ENCODE peak calls at places on chromosomes 16 and 17, in ten cellular contexts. One of them, this sample, is unnamed.

GRCh38 chr17:29789186-29790170 is 140.6 kb downstream of the SSH2 start:
- DNase-seq in AG09309: no peak
- DNase-seq in EH: peak; percentile 33
- DNase-seq in activated T-helper 2 cell treated with anti-CD3 and anti-CD28 coated beads, Interferon-gamma antibody, Interleukin-2, Interleukin-4, amounts not matched to agents 10 μg/mL and 5 μg/mL and 100 μg/mL, durations not matched to agents 14 hours and 24 hours and 36 hours: no peak
- DNase-seq in activated T-helper 1 cell treated with anti-CD3 and anti-CD28 coated beads, Interleukin-12 subunit alpha, Interleukin-12 subunit beta, Interleukin-2, Interleukin-4 antibody, amounts not matched to agents 30 ng/mL and 10 ng/mL and 1 ng/mL, durations not matched to agents 14 hours and 24 hours and 36 hours: no peak
- DNase-seq in brain microvascular endothelial cell: no peak
- DNase-seq in AG08396: no peak
- DNase-seq in NAMALWA: no peak
- DNase-seq in NCI-H510A treated with DMSO at 0.1 percent for 48 hours: no peak
- DNase-seq in foreskin melanocyte: no peak
- DNase-seq in this sample: no peak

GRCh38 chr16:19127205-19127604 is 13.4 kb downstream of the ITPRIPL2 start:
- DNase-seq in activated T-helper 2 cell treated with anti-CD3 and anti-CD28 coated beads, Interferon-gamma antibody, Interleukin-2, Interleukin-4, amounts not matched to agents 10 μg/mL and 5 μg/mL and 100 μg/mL, durations not matched to agents 14 hours and 24 hours and 36 hours: no peak
- DNase-seq in activated T-helper 1 cell treated with anti-CD3 and anti-CD28 coated beads, Interleukin-12 subunit alpha, Interleukin-12 subunit beta, Interleukin-2, Interleukin-4 antibody, amounts not matched to agents 30 ng/mL and 10 ng/mL and 1 ng/mL, durations not matched to agents 14 hours and 24 hours and 36 hours: no peak
- DNase-seq in NCI-H510A treated with DMSO at 0.1 percent for 48 hours: no peak
- DNase-seq in EH: no peak
- DNase-seq in AG09309: no peak
- DNase-seq in brain microvascular endothelial cell: no peak
- DNase-seq in NAMALWA: no peak
- DNase-seq in AG08396: no peak
- DNase-seq in foreskin melanocyte: no peak
- DNase-seq in this sample: no peak

GRCh38 chr17:53142890-53143289 is 679.8 kb upstream of the KIF2B start:
- DNase-seq in NCI-H510A treated with DMSO at 0.1 percent for 48 hours: peak; percentile 53
- DNase-seq in NAMALWA: no peak
- DNase-seq in AG09309: no peak
- DNase-seq in EH: no peak
- DNase-seq in brain microvascular endothelial cell: no peak
- DNase-seq in activated T-helper 1 cell treated with anti-CD3 and anti-CD28 coated beads, Interleukin-12 subunit alpha, Interleukin-12 subunit beta, Interleukin-2, Interleukin-4 antibody, amounts not matched to agents 30 ng/mL and 10 ng/mL and 1 ng/mL, durations not matched to agents 14 hours and 24 hours and 36 hours: no peak
- DNase-seq in AG08396: no peak
- DNase-seq in activated T-helper 2 cell treated with anti-CD3 and anti-CD28 coated beads, Interferon-gamma antibody, Interleukin-2, Interleukin-4, amounts not matched to agents 10 μg/mL and 5 μg/mL and 100 μg/mL, durations not matched to agents 14 hours and 24 hours and 36 hours: no peak
- DNase-seq in foreskin melanocyte: peak; percentile 19
- DNase-seq in this sample: no peak

GRCh38 chr16:20897253-20897896 is 2.8 kb downstream of the DCUN1D3 start:
- DNase-seq in activated T-helper 2 cell treated with anti-CD3 and anti-CD28 coated beads, Interferon-gamma antibody, Interleukin-2, Interleukin-4, amounts not matched to agents 10 μg/mL and 5 μg/mL and 100 μg/mL, durations not matched to agents 14 hours and 24 hours and 36 hours: no peak
- DNase-seq in foreskin melanocyte: peak; percentile 30
- DNase-seq in NCI-H510A treated with DMSO at 0.1 percent for 48 hours: no peak
- DNase-seq in activated T-helper 1 cell treated with anti-CD3 and anti-CD28 coated beads, Interleukin-12 subunit alpha, Interleukin-12 subunit beta, Interleukin-2, Interleukin-4 antibody, amounts not matched to agents 30 ng/mL and 10 ng/mL and 1 ng/mL, durations not matched to agents 14 hours and 24 hours and 36 hours: no peak
- DNase-seq in NAMALWA: no peak
- DNase-seq in AG08396: peak; percentile 31
- DNase-seq in AG09309: no peak
- DNase-seq in EH: peak; percentile 48
- DNase-seq in brain microvascular endothelial cell: peak; percentile 36
- DNase-seq in this sample: no peak

GRCh38 chr17:52383493-52384100 is 225.1 kb upstream of the CA10 start:
- DNase-seq in NCI-H510A treated with DMSO at 0.1 percent for 48 hours: peak; percentile 87
- DNase-seq in foreskin melanocyte: peak; percentile 39
- DNase-seq in activated T-helper 1 cell treated with anti-CD3 and anti-CD28 coated beads, Interleukin-12 subunit alpha, Interleukin-12 subunit beta, Interleukin-2, Interleukin-4 antibody, amounts not matched to agents 30 ng/mL and 10 ng/mL and 1 ng/mL, durations not matched to agents 14 hours and 24 hours and 36 hours: no peak
- DNase-seq in NAMALWA: peak; percentile 69
- DNase-seq in AG09309: no peak
- DNase-seq in EH: no peak
- DNase-seq in brain microvascular endothelial cell: peak; percentile 11
- DNase-seq in AG08396: no peak
- DNase-seq in activated T-helper 2 cell treated with anti-CD3 and anti-CD28 coated beads, Interferon-gamma antibody, Interleukin-2, Interleukin-4, amounts not matched to agents 10 μg/mL and 5 μg/mL and 100 μg/mL, durations not matched to agents 14 hours and 24 hours and 36 hours: no peak
- DNase-seq in this sample: peak; percentile 19

GRCh38 chr17:37742114-37742761 is 2.6 kb downstream of the HNF1B start:
- DNase-seq in foreskin melanocyte: no peak
- DNase-seq in NAMALWA: no peak
- DNase-seq in activated T-helper 1 cell treated with anti-CD3 and anti-CD28 coated beads, Interleukin-12 subunit alpha, Interleukin-12 subunit beta, Interleukin-2, Interleukin-4 antibody, amounts not matched to agents 30 ng/mL and 10 ng/mL and 1 ng/mL, durations not matched to agents 14 hours and 24 hours and 36 hours: no peak
- DNase-seq in activated T-helper 2 cell treated with anti-CD3 and anti-CD28 coated beads, Interferon-gamma antibody, Interleukin-2, Interleukin-4, amounts not matched to agents 10 μg/mL and 5 μg/mL and 100 μg/mL, durations not matched to agents 14 hours and 24 hours and 36 hours: no peak
- DNase-seq in brain microvascular endothelial cell: no peak
- DNase-seq in AG09309: no peak
- DNase-seq in EH: peak; percentile 39
- DNase-seq in AG08396: peak; percentile 34
- DNase-seq in NCI-H510A treated with DMSO at 0.1 percent for 48 hours: peak; percentile 46
- DNase-seq in this sample: no peak

GRCh38 chr17:73991260-73991659 is 212.2 kb upstream of the RPL38 start:
- DNase-seq in AG09309: no peak
- DNase-seq in NAMALWA: no peak
- DNase-seq in activated T-helper 1 cell treated with anti-CD3 and anti-CD28 coated beads, Interleukin-12 subunit alpha, Interleukin-12 subunit beta, Interleukin-2, Interleukin-4 antibody, amounts not matched to agents 30 ng/mL and 10 ng/mL and 1 ng/mL, durations not matched to agents 14 hours and 24 hours and 36 hours: no peak
- DNase-seq in activated T-helper 2 cell treated with anti-CD3 and anti-CD28 coated beads, Interferon-gamma antibody, Interleukin-2, Interleukin-4, amounts not matched to agents 10 μg/mL and 5 μg/mL and 100 μg/mL, durations not matched to agents 14 hours and 24 hours and 36 hours: no peak
- DNase-seq in foreskin melanocyte: no peak
- DNase-seq in brain microvascular endothelial cell: no peak
- DNase-seq in EH: no peak
- DNase-seq in NCI-H510A treated with DMSO at 0.1 percent for 48 hours: peak; percentile 58
- DNase-seq in AG08396: no peak
- DNase-seq in this sample: no peak

GRCh38 chr16:81902025-81902424 is 109.2 kb downstream of the SDR42E1 start:
- DNase-seq in AG08396: no peak
- DNase-seq in brain microvascular endothelial cell: peak; percentile 40
- DNase-seq in NCI-H510A treated with DMSO at 0.1 percent for 48 hours: no peak
- DNase-seq in activated T-helper 1 cell treated with anti-CD3 and anti-CD28 coated beads, Interleukin-12 subunit alpha, Interleukin-12 subunit beta, Interleukin-2, Interleukin-4 antibody, amounts not matched to agents 30 ng/mL and 10 ng/mL and 1 ng/mL, durations not matched to agents 14 hours and 24 hours and 36 hours: no peak
- DNase-seq in NAMALWA: no peak
- DNase-seq in EH: no peak
- DNase-seq in foreskin melanocyte: no peak
- DNase-seq in activated T-helper 2 cell treated with anti-CD3 and anti-CD28 coated beads, Interferon-gamma antibody, Interleukin-2, Interleukin-4, amounts not matched to agents 10 μg/mL and 5 μg/mL and 100 μg/mL, durations not matched to agents 14 hours and 24 hours and 36 hours: no peak
- DNase-seq in AG09309: no peak
- DNase-seq in this sample: no peak

GRCh38 chr17:59914274-59914854 is 21.4 kb downstream of the RPS6KB1 start:
- DNase-seq in NAMALWA: peak; percentile 73
- DNase-seq in AG09309: no peak
- DNase-seq in activated T-helper 1 cell treated with anti-CD3 and anti-CD28 coated beads, Interleukin-12 subunit alpha, Interleukin-12 subunit beta, Interleukin-2, Interleukin-4 antibody, amounts not matched to agents 30 ng/mL and 10 ng/mL and 1 ng/mL, durations not matched to agents 14 hours and 24 hours and 36 hours: no peak
- DNase-seq in brain microvascular endothelial cell: no peak
- DNase-seq in activated T-helper 2 cell treated with anti-CD3 and anti-CD28 coated beads, Interferon-gamma antibody, Interleukin-2, Interleukin-4, amounts not matched to agents 10 μg/mL and 5 μg/mL and 100 μg/mL, durations not matched to agents 14 hours and 24 hours and 36 hours: no peak
- DNase-seq in EH: peak; percentile 61
- DNase-seq in NCI-H510A treated with DMSO at 0.1 percent for 48 hours: peak; percentile 87
- DNase-seq in AG08396: peak; percentile 53
- DNase-seq in foreskin melanocyte: peak; percentile 29
- DNase-seq in this sample: no peak

GRCh38 chr16:24731722-24732419 is 2.4 kb downstream of the TNRC6A start:
- DNase-seq in activated T-helper 2 cell treated with anti-CD3 and anti-CD28 coated beads, Interferon-gamma antibody, Interleukin-2, Interleukin-4, amounts not matched to agents 10 μg/mL and 5 μg/mL and 100 μg/mL, durations not matched to agents 14 hours and 24 hours and 36 hours: no peak
- DNase-seq in AG08396: no peak
- DNase-seq in activated T-helper 1 cell treated with anti-CD3 and anti-CD28 coated beads, Interleukin-12 subunit alpha, Interleukin-12 subunit beta, Interleukin-2, Interleukin-4 antibody, amounts not matched to agents 30 ng/mL and 10 ng/mL and 1 ng/mL, durations not matched to agents 14 hours and 24 hours and 36 hours: no peak
- DNase-seq in AG09309: no peak
- DNase-seq in EH: no peak
- DNase-seq in NCI-H510A treated with DMSO at 0.1 percent for 48 hours: no peak
- DNase-seq in brain microvascular endothelial cell: no peak
- DNase-seq in foreskin melanocyte: no peak
- DNase-seq in NAMALWA: no peak
- DNase-seq in this sample: no peak

GRCh38 chr17:6046431-6046830 is 23.7 kb upstream of the WSCD1 start:
- DNase-seq in NAMALWA: no peak
- DNase-seq in brain microvascular endothelial cell: no peak
- DNase-seq in AG08396: no peak
- DNase-seq in activated T-helper 1 cell treated with anti-CD3 and anti-CD28 coated beads, Interleukin-12 subunit alpha, Interleukin-12 subunit beta, Interleukin-2, Interleukin-4 antibody, amounts not matched to agents 30 ng/mL and 10 ng/mL and 1 ng/mL, durations not matched to agents 14 hours and 24 hours and 36 hours: no peak
- DNase-seq in NCI-H510A treated with DMSO at 0.1 percent for 48 hours: no peak
- DNase-seq in AG09309: no peak
- DNase-seq in activated T-helper 2 cell treated with anti-CD3 and anti-CD28 coated beads, Interferon-gamma antibody, Interleukin-2, Interleukin-4, amounts not matched to agents 10 μg/mL and 5 μg/mL and 100 μg/mL, durations not matched to agents 14 hours and 24 hours and 36 hours: no peak
- DNase-seq in EH: no peak
- DNase-seq in foreskin melanocyte: no peak
- DNase-seq in this sample: no peak

GRCh38 chr16:89119161-89119621 is 25.5 kb downstream of the ACSF3 start:
- DNase-seq in NCI-H510A treated with DMSO at 0.1 percent for 48 hours: no peak
- DNase-seq in EH: no peak
- DNase-seq in foreskin melanocyte: no peak
- DNase-seq in AG09309: no peak
- DNase-seq in activated T-helper 1 cell treated with anti-CD3 and anti-CD28 coated beads, Interleukin-12 subunit alpha, Interleukin-12 subunit beta, Interleukin-2, Interleukin-4 antibody, amounts not matched to agents 30 ng/mL and 10 ng/mL and 1 ng/mL, durations not matched to agents 14 hours and 24 hours and 36 hours: no peak
- DNase-seq in AG08396: no peak
- DNase-seq in brain microvascular endothelial cell: no peak
- DNase-seq in activated T-helper 2 cell treated with anti-CD3 and anti-CD28 coated beads, Interferon-gamma antibody, Interleukin-2, Interleukin-4, amounts not matched to agents 10 μg/mL and 5 μg/mL and 100 μg/mL, durations not matched to agents 14 hours and 24 hours and 36 hours: no peak
- DNase-seq in NAMALWA: no peak
- DNase-seq in this sample: peak; percentile 46

GRCh38 chr16:22337849-22338248 is 36.6 kb downstream of the CDR2 start:
- DNase-seq in activated T-helper 2 cell treated with anti-CD3 and anti-CD28 coated beads, Interferon-gamma antibody, Interleukin-2, Interleukin-4, amounts not matched to agents 10 μg/mL and 5 μg/mL and 100 μg/mL, durations not matched to agents 14 hours and 24 hours and 36 hours: no peak
- DNase-seq in AG09309: no peak
- DNase-seq in EH: no peak
- DNase-seq in brain microvascular endothelial cell: no peak
- DNase-seq in NAMALWA: no peak
- DNase-seq in activated T-helper 1 cell treated with anti-CD3 and anti-CD28 coated beads, Interleukin-12 subunit alpha, Interleukin-12 subunit beta, Interleukin-2, Interleukin-4 antibody, amounts not matched to agents 30 ng/mL and 10 ng/mL and 1 ng/mL, durations not matched to agents 14 hours and 24 hours and 36 hours: no peak
- DNase-seq in NCI-H510A treated with DMSO at 0.1 percent for 48 hours: no peak
- DNase-seq in AG08396: no peak
- DNase-seq in foreskin melanocyte: no peak
- DNase-seq in this sample: no peak

GRCh38 chr17:61065263-61065773 is 334.3 kb upstream of the TBX2 start:
- DNase-seq in activated T-helper 1 cell treated with anti-CD3 and anti-CD28 coated beads, Interleukin-12 subunit alpha, Interleukin-12 subunit beta, Interleukin-2, Interleukin-4 antibody, amounts not matched to agents 30 ng/mL and 10 ng/mL and 1 ng/mL, durations not matched to agents 14 hours and 24 hours and 36 hours: no peak
- DNase-seq in NCI-H510A treated with DMSO at 0.1 percent for 48 hours: no peak
- DNase-seq in activated T-helper 2 cell treated with anti-CD3 and anti-CD28 coated beads, Interferon-gamma antibody, Interleukin-2, Interleukin-4, amounts not matched to agents 10 μg/mL and 5 μg/mL and 100 μg/mL, durations not matched to agents 14 hours and 24 hours and 36 hours: no peak
- DNase-seq in EH: peak; percentile 75
- DNase-seq in foreskin melanocyte: peak; percentile 12
- DNase-seq in AG09309: no peak
- DNase-seq in brain microvascular endothelial cell: peak; percentile 61
- DNase-seq in AG08396: peak; percentile 37
- DNase-seq in NAMALWA: no peak
- DNase-seq in this sample: no peak

GRCh38 chr16:85037050-85037410 is 9.4 kb downstream of the KIAA0513 start:
- DNase-seq in NAMALWA: no peak
- DNase-seq in brain microvascular endothelial cell: peak; percentile 82
- DNase-seq in AG08396: peak; percentile 36
- DNase-seq in activated T-helper 1 cell treated with anti-CD3 and anti-CD28 coated beads, Interleukin-12 subunit alpha, Interleukin-12 subunit beta, Interleukin-2, Interleukin-4 antibody, amounts not matched to agents 30 ng/mL and 10 ng/mL and 1 ng/mL, durations not matched to agents 14 hours and 24 hours and 36 hours: no peak
- DNase-seq in AG09309: peak; percentile 37
- DNase-seq in activated T-helper 2 cell treated with anti-CD3 and anti-CD28 coated beads, Interferon-gamma antibody, Interleukin-2, Interleukin-4, amounts not matched to agents 10 μg/mL and 5 μg/mL and 100 μg/mL, durations not matched to agents 14 hours and 24 hours and 36 hours: no peak
- DNase-seq in NCI-H510A treated with DMSO at 0.1 percent for 48 hours: no peak
- DNase-seq in foreskin melanocyte: no peak
- DNase-seq in EH: peak; percentile 69
- DNase-seq in this sample: no peak